ENCODE peak calls at places on chromosome 16, in seven cellular contexts. J, G, R, W, V, T and Q are unnamed samples.
A peak's percentile ranks its signal among the peaks of the same experiment; 100 is the strongest.

GRCh38 chr16:73771676-73772075 is 524.9 kb upstream of the PSMD7 start:
- DNase-seq in J (peak; percentile 17), G (no peak), R (no peak), W (peak; percentile 28), V (no peak), T (no peak), Q (no peak)

GRCh38 chr16:73616186-73616585 is 568.3 kb upstream of the ZFHX3 start:
- DNase-seq in J (peak; percentile 60), G (no peak), R (peak; percentile 13), W (no peak), V (no peak), T (no peak), Q (peak; percentile 7)

GRCh38 chr16:15777533-15778203 is 79.2 kb downstream of the MYH11 start:
- DNase-seq in J (peak; percentile 64), G (no peak), R (no peak), W (no peak), V (peak; percentile 52), T (no peak), Q (peak; percentile 49)

GRCh38 chr16:46658925-46659324 is 30.1 kb downstream of the VPS35 start:
- DNase-seq in J (no peak), G (no peak), R (peak; percentile 79), W (no peak), V (no peak), T (no peak), Q (no peak)

GRCh38 chr16:48041861-48042435 is 113.8 kb downstream of the ABCC12 start:
- DNase-seq in J (no peak), G (no peak), R (no peak), W (no peak), V (no peak), T (no peak), Q (peak; percentile 4)

GRCh38 chr16:15690296-15690695 is 40.3 kb downstream of the NDE1 start:
- DNase-seq in J (no peak), G (no peak), R (no peak), W (no peak), V (peak; percentile 69), T (no peak), Q (peak; percentile 11)

GRCh38 chr16:16867994-16868393 is 489.1 kb downstream of the NPIPA7 start:
- DNase-seq in J (no peak), G (no peak), R (no peak), W (no peak), V (no peak), T (no peak), Q (no peak)

GRCh38 chr16:24668481-24669001 is 60.9 kb upstream of the TNRC6A start:
- DNase-seq in J (peak; percentile 60), G (no peak), R (no peak), W (peak; percentile 77), V (peak; percentile 70), T (peak; percentile 81), Q (no peak)

GRCh38 chr16:16025214-16025968 is 76.0 kb downstream of the ABCC1 start:
- DNase-seq in J (peak; percentile 92), G (no peak), R (peak; percentile 42), W (no peak), V (peak; percentile 93), T (no peak), Q (peak; percentile 84)

GRCh38 chr16:35450648-35451047 is 1991.2 kb downstream of the TP53TG3F start:
- DNase-seq in J (no peak), G (no peak), R (no peak), W (no peak), V (no peak), T (no peak), Q (no peak)

GRCh38 chr16:46747777-46748651 is at the start of gene MYLK3:
- DNase-seq in J (no peak), G (no peak), R (no peak), W (no peak), V (no peak), T (no peak), Q (no peak)

GRCh38 chr16:2150418-2151187 is 2.2 kb downstream of the RAB26 start:
- DNase-seq in J (peak; percentile 56), G (no peak), R (no peak), W (no peak), V (peak; percentile 21), T (no peak), Q (peak; percentile 78)

GRCh38 chr16:69917739-69918138 is 33.4 kb upstream of the CLEC18A start:
- DNase-seq in J (peak; percentile 94), G (peak; percentile 89), R (no peak), W (peak; percentile 90), V (peak; percentile 98), T (peak; percentile 66), Q (peak; percentile 79)

GRCh38 chr16:70746708-70747424 is 54.1 kb downstream of the VAC14 start:
- DNase-seq in J (peak; percentile 96), G (peak; percentile 56), R (no peak), W (peak; percentile 93), V (peak; percentile 94), T (peak; percentile 93), Q (peak; percentile 96)

GRCh38 chr16:66606000-66606751 is 1.7 kb downstream of the CMTM3 start:
- DNase-seq in J (no peak), G (no peak), R (no peak), W (no peak), V (no peak), T (no peak), Q (no peak)

DNA sequence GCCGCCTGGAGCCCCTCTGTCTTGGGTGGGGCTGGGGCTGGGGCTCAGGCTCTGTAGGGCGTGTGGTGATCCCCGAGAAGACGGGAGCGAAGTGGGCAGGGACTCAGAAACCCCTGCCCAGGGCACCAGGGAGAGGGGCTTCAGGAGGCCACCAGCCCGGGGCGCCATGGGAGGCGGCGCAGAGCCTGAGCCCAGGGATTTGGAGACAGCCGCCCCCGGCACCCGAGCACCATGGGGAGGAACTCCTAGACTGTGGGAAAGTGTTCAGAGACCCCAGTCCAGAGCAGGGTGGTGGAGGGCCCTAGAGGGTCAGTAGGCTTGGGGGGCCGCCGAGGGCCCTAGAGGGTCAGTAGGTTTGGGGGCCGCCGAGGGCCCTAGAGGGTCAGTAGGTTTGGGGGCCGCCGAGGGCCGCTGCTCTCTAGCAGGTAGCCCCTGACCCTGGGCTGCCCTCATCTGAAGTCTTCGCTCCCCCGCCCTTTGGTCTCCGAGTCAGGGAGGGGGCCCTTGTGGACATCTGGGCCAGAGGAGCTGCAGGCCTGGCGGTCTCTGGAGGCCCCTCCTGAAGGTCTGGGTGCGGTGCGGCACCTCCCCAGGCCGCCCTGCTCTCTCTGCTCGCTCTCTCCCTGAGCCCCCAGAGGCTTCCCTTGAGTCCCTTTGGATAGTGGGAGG is 734 bp downstream of the ARHGDIG start:
- DNase-seq in J (no peak), G (no peak), R (no peak), W (no peak), V (no peak), T (no peak), Q (no peak)
- TF ChIP-seq CTCF in J (no peak), G (no peak), R (no peak), W (no peak), V (no peak), T (no peak), Q (no peak)

DNA sequence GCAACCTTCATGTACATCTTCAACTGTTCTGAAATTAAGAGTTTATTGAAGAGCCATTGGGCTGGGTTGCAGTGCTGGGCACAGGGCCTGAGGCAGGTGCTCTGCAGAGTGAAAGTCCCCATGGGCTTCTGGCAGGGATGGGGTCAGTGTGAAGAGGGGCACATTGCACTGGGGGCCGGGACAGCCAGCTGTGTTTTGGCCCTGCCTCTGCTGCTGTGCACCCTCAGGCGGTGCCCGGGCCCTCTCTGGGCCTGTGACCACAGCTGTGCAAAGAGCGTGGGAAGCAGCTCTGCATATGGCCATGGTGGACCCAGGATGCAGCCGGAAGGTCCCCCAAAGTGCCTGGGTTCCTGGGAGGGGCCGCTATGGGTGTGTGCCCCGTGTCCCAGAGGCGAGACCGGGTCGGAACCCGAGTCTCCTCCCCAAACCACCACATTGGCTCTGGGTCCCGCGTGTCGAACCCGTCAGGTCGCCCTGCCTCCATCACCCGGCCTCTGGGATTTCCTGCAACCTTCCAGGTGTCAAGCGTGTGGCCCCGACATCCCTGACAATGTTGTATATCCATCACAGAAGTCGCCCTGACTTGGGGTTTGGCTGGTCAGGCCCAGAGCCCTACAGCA is 38.2 kb upstream of the ZNF469 start:
- DNase-seq in J (no peak), G (no peak), R (no peak), W (no peak), V (no peak), T (no peak), Q (no peak)
- TF ChIP-seq CTCF in J (no peak), G (no peak), R (no peak), W (no peak), V (no peak), T (no peak), Q (no peak)

DNA sequence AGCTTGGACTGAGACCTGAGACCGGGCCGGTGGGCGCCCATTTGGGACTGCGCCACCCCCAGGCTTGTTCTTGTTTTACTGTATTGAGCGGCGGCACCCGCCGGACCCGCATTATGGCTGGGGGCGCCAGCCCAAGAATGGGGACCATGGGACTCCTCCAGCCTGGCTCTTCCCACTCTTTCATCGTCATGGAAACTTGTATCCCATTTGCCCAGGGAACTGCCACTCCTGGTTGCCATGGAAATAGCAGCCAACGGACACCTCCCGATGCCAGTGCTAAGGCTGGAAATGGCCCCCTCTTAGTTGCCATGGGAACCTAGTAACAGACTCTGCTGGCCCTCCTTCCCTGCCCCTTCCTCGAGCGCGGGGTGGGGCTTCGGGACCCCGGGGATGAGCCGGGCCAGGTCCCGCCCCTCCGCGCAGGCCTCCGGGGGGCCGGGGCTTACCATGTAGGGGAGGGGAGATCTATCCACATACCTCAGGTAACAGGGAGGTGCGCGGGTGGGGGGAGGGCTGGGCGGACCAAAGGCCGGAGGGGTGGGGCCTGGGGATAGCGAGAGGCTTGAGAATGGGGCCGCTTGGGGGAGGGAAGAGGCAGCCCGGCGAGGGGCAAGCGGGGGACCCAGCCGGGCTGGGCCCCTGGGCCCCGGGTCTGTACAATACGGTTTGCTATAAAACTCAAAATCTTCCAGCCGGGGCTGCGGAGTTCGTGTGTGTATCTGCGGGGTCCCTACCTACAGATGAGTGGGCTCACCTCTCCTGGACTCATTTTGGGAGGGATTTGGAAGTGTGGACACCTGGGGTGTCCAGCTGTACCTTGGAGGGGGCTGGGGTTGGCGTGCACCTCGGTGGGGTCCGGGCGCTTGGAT is 547 bp upstream of the ORAI3 start:
- DNase-seq in J (peak; percentile 99), G (peak; percentile 96), R (no peak), W (peak; percentile 96), V (peak; percentile 98), T (peak; percentile 97), Q (peak; percentile 88)
- TF ChIP-seq CTCF in J (no peak), G (no peak), R (no peak), W (no peak), V (no peak), T (no peak), Q (no peak)

DNA sequence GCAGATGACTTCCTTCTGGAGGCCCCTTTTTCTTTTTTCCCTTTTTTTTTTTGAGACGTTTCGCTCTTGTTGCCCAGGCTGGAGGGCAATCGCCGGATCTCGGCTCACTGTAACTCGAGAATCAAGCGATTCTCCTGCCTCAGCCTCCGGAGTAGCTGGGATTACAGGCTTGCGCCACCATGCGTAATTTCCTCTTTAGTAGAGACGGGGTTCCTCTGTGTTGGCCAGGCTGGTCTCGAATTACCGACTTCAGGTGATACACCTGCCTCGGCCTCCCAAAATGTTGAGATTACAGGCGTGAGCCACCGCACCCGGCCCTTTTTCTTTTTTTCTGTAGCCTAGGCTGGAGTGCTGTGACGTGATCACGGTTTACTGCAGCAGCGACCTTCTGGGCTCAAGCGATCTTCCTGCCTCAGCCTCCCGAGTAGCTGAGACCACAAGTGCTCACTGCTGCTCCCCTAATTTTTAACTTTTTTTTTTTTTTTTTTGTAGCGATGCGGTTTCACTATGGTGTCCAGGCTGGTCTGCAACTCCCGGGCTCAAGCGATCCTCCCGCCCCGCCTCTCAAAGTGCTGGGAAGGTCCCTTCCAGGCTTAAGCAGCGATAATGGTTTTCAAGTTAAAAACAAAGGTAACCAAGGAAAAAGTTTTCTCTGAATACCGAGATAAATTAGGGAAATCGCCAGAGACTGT is 956 bp upstream of the IST1 start:
- DNase-seq in J (peak; percentile 71), G (peak; percentile 55), R (no peak), W (no peak), V (peak; percentile 67), T (peak; percentile 52), Q (peak; percentile 72)
- TF ChIP-seq CTCF in J (no peak), G (no peak), R (peak; percentile 18), W (no peak), V (no peak), T (no peak), Q (no peak)